ENCODE peak calls at places on chromosomes 4 and X, in seven cellular contexts. D, P, F, H, R, L and O are unnamed samples.

GRCh38 chrX:47160781-47161180 is 15.8 kb downstream of the RBM10 start:
- DNase-seq in P (no peak), R (no peak), L (peak), H (no peak), D (no peak), F (peak), O (no peak)

GRCh38 chrX:101260435-101260834 is 30.7 kb downstream of the TAF7L start:
- DNase-seq in H (peak), D (no peak), L (no peak), P (no peak), R (no peak), F (peak), O (no peak)

GRCh38 chr4:21765810-21766407 is 182.7 kb downstream of the KCNIP4 start:
- DNase-seq in P (no peak), F (peak), R (no peak), H (peak), L (no peak), D (no peak), O (no peak)

GRCh38 chr4:85147481-85148076 is 181.1 kb upstream of the WDFY3 start:
- DNase-seq in P (no peak), D (peak), R (peak), H (peak), F (peak), L (no peak), O (no peak)

GRCh38 chrX:151704023-151704663 is 8.9 kb downstream of the PRRG3 start:
- DNase-seq in L (no peak), D (no peak), R (peak), H (no peak), F (no peak), P (no peak), O (no peak)

GRCh38 chr4:168743576-168743975 is 246.7 kb downstream of the PALLD start:
- DNase-seq in F (peak), L (no peak), D (no peak), H (peak), P (no peak), R (no peak), O (no peak)

GRCh38 chr4:175413561-175413960 is 398.5 kb downstream of the GPM6A start:
- DNase-seq in D (no peak), L (no peak), F (peak), R (no peak), P (no peak), H (no peak), O (no peak)

GRCh38 chr4:165393704-165394103 is 14.9 kb downstream of the CPE start:
- DNase-seq in L (no peak), F (no peak), D (no peak), P (no peak), H (no peak), R (no peak), O (no peak)

GRCh38 chr4:86558799-86559198 is 35.3 kb upstream of the PTPN13 start:
- DNase-seq in F (no peak), P (no peak), H (peak), L (no peak), D (no peak), R (no peak), O (no peak)

GRCh38 chrX:10050481-10050880 is 83.3 kb downstream of the CLDN34 start:
- DNase-seq in H (no peak), D (no peak), L (no peak), R (peak), F (no peak), P (no peak), O (no peak)

GRCh38 chrX:119757979-119758681 is at the start of gene SOWAHD:
- DNase-seq in F (no peak), H (no peak), D (peak), R (no peak), P (peak), L (peak), O (no peak)

GRCh38 chrX:76184276-76184675 is 11.4 kb downstream of the PBDC1 start:
- DNase-seq in L (no peak), R (no peak), H (no peak), D (no peak), F (peak), P (no peak), O (no peak)

GRCh38 chr4:108172780-108173598 is 4.3 kb upstream of the LEF1 start:
- DNase-seq in H (peak), D (peak), P (peak), L (peak), R (peak), F (no peak), O (peak)

GRCh38 chr4:55125087-55125721 is at the start of gene KDR:
- DNase-seq in H (peak), D (peak), P (peak), R (peak), F (peak), L (no peak), O (no peak)

GRCh38 chr4:3831529-3832150 is 65.5 kb downstream of the ADRA2C start:
- DNase-seq in L (no peak), F (no peak), H (no peak), P (no peak), R (no peak), D (no peak), O (no peak)

GRCh38 chrX:101450951-101451350 is 34.3 kb upstream of the ARMCX4 start:
- DNase-seq in F (peak), R (peak), H (peak), L (no peak), P (no peak), D (no peak), O (no peak)

GRCh38 chrX:154294791-154295580 is at the start of gene TEX28:
- DNase-seq in R (no peak), D (no peak), L (no peak), H (no peak), P (no peak), F (no peak), O (no peak)

GRCh38 chrX:24231169-24231568 is 81.6 kb downstream of the ZFX start:
- DNase-seq in H (peak), L (no peak), D (peak), F (peak), P (no peak), R (peak), O (no peak)

GRCh38 chrX:120752431-120753128 is 122.7 kb upstream of the C1GALT1C1 start:
- DNase-seq in H (no peak), P (no peak), F (no peak), D (no peak), R (no peak), L (no peak), O (no peak)

GRCh38 chr4:105544517-105544916 is 7.9 kb upstream of the ARHGEF38 start:
- DNase-seq in F (no peak), H (peak), R (no peak), L (no peak), D (no peak), P (no peak), O (no peak)

GRCh38 chrX:5842601-5843000 is 386.1 kb downstream of the NLGN4X start:
- DNase-seq in L (no peak), D (no peak), F (no peak), R (no peak), H (no peak), P (no peak), O (no peak)

GRCh38 chr4:183098080-183098722 is 856 bp upstream of the WWC2 start:
- DNase-seq in H (peak), F (peak), D (peak), P (peak), L (peak), R (peak), O (peak)

GRCh38 chrX:137031039-137031438 is 2.8 kb downstream of the GPR101 start:
- DNase-seq in H (no peak), R (no peak), L (no peak), D (no peak), P (no peak), F (no peak), O (no peak)

GRCh38 chr4:38896940-38897339 is 29.3 kb downstream of the FAM114A1 start:
- DNase-seq in P (no peak), D (no peak), H (peak), L (no peak), F (no peak), R (no peak), O (no peak)

GRCh38 chr4:38669233-38669632 is 5.2 kb downstream of the KLF3 start:
- DNase-seq in R (no peak), D (no peak), H (no peak), F (no peak), L (no peak), P (no peak), O (no peak)

GRCh38 chr4:26736621-26737020 is 124.0 kb upstream of the STIM2 start:
- DNase-seq in P (no peak), L (no peak), F (no peak), R (no peak), D (no peak), H (peak), O (no peak)

GRCh38 chrX:124018031-124018430 is 56.5 kb downstream of the STAG2 start:
- DNase-seq in R (no peak), P (no peak), H (peak), F (no peak), L (no peak), D (no peak), O (no peak)

GRCh38 chr4:87114245-87115062 is 106.0 kb downstream of the KLHL8 start:
- DNase-seq in H (no peak), D (no peak), R (no peak), P (no peak), F (no peak), L (no peak), O (no peak)

GRCh38 chr4:164799410-164799809 is 45.5 kb downstream of the SMIM31 start:
- DNase-seq in R (no peak), P (no peak), L (no peak), H (no peak), F (no peak), D (no peak), O (no peak)

GRCh38 chr4:140150636-140150885 is 3.4 kb downstream of the MAML3 start:
- DNase-seq in H (no peak), P (no peak), D (peak), L (no peak), F (no peak), R (peak), O (no peak)

GRCh38 chr4:114563536-114564315 is 34.9 kb upstream of the UGT8 start:
- DNase-seq in F (peak), L (no peak), D (no peak), H (no peak), R (no peak), P (peak), O (no peak)

GRCh38 chr4:147678796-147679549 is 5.0 kb downstream of the PRMT9 start:
- DNase-seq in R (no peak), L (no peak), F (peak), H (peak), D (no peak), P (no peak), O (no peak)

GRCh38 chr4:125390126-125390525 is 75.4 kb downstream of the FAT4 start:
- DNase-seq in F (peak), L (no peak), H (peak), P (no peak), R (peak), D (no peak), O (no peak)

GRCh38 chr4:148344382-148344781 is 97.8 kb downstream of the NR3C2 start:
- DNase-seq in H (no peak), F (no peak), L (no peak), R (peak), P (no peak), D (no peak), O (no peak)

GRCh38 chr4:47913328-47913727 is 1.1 kb downstream of the NFXL1 start:
- DNase-seq in P (no peak), D (no peak), R (no peak), F (peak), H (peak), L (no peak), O (no peak)

GRCh38 chr4:163191999-163192398 is 25.3 kb upstream of the NAF1 start:
- DNase-seq in D (no peak), H (peak), F (peak), P (no peak), R (no peak), L (no peak), O (no peak)
- TF ChIP-seq CTCF in D (no peak), H (peak), F (peak), P (no peak), R (no peak), L (no peak), O (no peak)

GRCh38 chr4:150591284-150591874 is 9.4 kb downstream of the MAB21L2 start:
- DNase-seq in L (no peak), D (no peak), F (no peak), R (no peak), H (no peak), P (no peak), O (no peak)
- TF ChIP-seq CTCF in L (no peak), D (no peak), F (no peak), R (no peak), H (no peak), P (no peak), O (no peak)

DNA sequence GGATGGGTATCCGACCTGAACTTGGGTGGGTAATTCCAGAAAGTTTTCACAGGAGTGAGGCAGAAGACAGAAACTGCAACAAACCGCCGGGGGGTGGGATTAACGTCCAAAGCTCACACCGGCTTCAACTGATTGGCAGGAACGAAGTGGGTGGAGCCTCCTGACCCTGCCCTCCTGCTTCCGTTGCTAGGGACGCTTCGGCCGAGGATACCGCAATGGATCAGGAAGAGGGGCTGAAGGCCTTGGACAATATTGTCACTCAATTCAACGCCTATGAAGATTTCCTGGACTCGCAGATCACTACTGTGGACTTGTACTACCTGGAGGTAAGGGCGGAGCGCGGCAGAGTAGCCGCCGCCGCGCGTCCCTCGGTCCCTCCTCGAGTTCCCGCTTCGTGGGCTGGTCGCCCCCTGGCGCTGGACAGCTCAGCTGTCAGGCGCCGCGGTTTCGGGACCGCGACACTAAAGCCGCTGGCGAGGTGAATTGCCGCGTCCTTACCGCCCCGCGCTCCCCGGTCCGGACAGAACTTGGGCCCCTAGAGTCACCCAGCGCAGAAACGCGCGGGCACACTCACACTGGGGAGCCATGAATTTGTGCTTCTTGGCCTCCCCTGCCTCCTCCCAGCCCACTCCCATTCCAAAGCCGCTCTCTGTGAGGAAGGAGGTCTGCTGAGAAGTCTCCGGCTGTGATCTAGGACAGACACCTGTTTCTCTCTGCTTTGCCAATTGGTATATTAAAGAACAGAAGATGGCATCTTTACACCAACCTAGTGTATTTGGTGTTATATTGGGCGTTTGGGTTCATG is at the start of gene CFAP299:
- DNase-seq in F (peak), D (peak), P (peak), H (peak), R (peak), L (peak), O (peak)
- TF ChIP-seq CTCF in F (peak), D (peak), P (peak), H (peak), R (peak), L (no peak), O (no peak)

DNA sequence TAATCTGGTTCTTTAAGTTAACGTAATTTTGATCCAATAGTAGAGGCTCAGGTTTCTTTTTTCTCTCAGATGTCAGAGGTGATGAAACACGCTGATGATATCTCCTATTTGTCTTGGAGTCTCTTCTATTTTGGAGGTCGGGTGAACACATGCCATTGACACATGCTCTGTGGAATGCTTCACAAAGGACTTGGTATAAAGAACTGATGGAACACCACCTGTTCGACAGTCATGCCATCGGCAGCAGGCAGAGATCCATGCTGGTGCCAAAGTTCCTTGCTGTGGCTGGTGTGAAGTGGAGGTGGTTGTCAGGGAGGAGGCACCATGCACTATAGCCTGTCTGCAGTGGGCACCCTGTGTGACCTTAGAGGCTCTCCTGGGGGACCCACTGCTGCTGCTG is 94.9 kb downstream of the ATP8A1 start:
- DNase-seq in R (no peak), F (no peak), L (no peak), D (no peak), P (no peak), H (no peak), O (no peak)
- TF ChIP-seq CTCF in R (no peak), F (no peak), L (no peak), D (no peak), P (no peak), H (no peak), O (no peak)

DNA sequence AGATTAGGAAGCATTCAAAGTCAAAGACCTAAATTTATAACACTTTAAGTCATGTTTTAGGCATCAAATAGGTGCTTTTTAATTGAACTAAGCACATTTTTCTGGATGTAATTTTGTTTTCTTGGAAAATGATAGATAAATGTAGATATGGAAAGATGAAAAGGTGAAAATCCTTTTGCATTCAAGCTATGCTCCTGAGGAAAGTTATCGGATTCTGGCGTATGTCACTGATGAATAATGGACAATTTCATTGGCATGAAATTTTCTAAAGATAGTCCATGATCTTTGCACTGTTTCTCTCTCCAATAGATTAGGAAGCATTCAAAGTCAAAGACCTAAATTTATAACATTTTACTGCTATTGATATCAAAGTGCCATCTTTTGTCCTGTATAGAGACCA is 444.2 kb upstream of the PABPC4L start:
- DNase-seq in H (no peak), L (no peak), D (no peak), P (no peak), F (no peak), R (no peak), O (no peak)
- TF ChIP-seq CTCF in H (no peak), L (no peak), D (no peak), P (no peak), F (no peak), R (no peak), O (no peak)

DNA sequence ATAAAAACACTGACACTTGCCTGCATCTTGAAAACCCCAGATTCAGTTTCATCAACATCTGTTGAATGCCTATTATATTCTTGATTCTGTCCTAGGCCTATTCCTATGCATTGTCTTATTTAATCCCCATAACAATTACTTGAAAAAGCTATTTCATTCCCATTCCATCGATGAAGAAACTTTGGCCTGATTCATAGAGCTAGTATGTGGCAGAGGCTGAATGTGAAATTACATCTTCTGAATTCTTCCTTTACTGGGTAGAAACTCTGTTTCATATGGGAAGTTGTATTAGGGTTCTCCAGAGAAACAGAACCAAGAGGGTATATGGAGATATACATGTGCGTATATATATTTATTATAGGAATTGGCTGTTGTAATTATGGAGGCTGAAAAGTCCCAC is 35.0 kb upstream of the SLC4A4 start:
- DNase-seq in L (no peak), R (no peak), H (no peak), D (no peak), P (no peak), F (peak), O (no peak)
- TF ChIP-seq CTCF in L (no peak), R (no peak), H (no peak), D (no peak), P (no peak), F (no peak), O (no peak)

GRCh38 chrX:129759576-129760061 is 20.1 kb upstream of the SASH3 start:
- DNase-seq in F (peak), D (no peak), L (peak), H (peak), R (peak), P (no peak), O (peak)

GRCh38 chrX:129760981-129761380 is 18.8 kb upstream of the SASH3 start:
- DNase-seq in F (no peak), D (no peak), H (no peak), L (no peak), R (no peak), P (no peak), O (no peak)

GRCh38 chrX:129754266-129755024 is 15.7 kb downstream of the XPNPEP2 start:
- DNase-seq in H (no peak), D (no peak), P (no peak), L (no peak), F (no peak), R (no peak), O (no peak)

GRCh38 chrX:129760155-129760554 is 19.6 kb upstream of the SASH3 start:
- DNase-seq in R (no peak), H (no peak), F (no peak), D (no peak), L (no peak), P (no peak), O (no peak)

DNA sequence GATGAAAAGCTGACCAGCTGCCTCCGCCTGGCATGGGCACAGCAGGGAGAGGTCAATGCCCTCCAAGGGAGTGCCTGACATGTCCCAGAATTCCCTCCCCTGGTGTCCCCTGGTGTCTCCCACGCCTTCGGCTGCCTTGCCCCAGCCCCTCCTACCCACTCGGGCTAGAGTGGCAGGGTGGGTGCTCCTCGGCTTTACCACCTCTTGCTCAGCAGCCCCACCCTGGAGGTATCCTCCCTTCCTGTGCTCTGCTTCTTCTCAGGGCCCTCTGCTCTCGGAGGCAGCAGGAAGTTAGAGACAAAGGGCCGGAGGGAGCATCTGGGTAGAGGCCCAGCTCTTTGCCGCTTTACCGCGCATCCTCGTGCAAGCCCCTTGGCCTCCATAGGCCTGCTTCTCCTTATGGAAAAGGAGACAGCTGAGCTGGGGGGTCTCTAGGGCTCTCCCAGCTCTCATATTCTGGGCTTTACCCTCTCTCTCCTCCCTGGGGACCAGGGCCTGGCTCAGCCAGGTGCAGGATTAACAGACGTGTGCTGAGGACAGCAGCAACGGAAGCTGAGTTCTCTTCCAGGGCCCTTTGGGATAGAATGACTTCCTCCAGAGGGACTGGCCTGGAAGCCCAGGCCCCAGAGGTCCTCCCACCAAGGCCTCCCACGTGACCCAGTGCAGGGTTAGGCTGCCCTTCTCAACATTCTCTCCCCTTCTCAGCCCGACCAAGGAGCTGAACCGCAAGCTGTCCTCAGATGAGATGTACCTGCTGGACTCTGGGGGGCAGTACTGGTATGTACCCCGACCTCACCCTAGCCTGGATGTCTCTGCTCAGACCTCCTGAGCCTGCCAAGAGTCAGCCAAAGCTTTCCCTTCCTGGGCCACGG is 17.2 kb downstream of the XPNPEP2 start:
- DNase-seq in P (no peak), R (no peak), L (peak), F (no peak), H (no peak), D (no peak), O (no peak)
- TF ChIP-seq CTCF in P (no peak), R (no peak), L (no peak), F (no peak), H (no peak), D (no peak), O (no peak)